ENCODE peak calls at places on chromosome 11, in four cellular contexts. X, H, C and E are unnamed samples.

GRCh38 chr11:111449696-111450479 is 62.3 kb downstream of the BTG4 start:
- DNase-seq in X (peak), H (no peak), C (no peak), E (no peak)

GRCh38 chr11:134393638-134394037 is 18.4 kb downstream of the B3GAT1 start:
- DNase-seq in X (peak), C (peak), H (peak), E (peak)

GRCh38 chr11:18974192-18974591 is 35.0 kb upstream of the MRGPRX1 start:
- DNase-seq in H (no peak), C (no peak), X (no peak), E (no peak)

GRCh38 chr11:33721291-33721840 is 14.9 kb downstream of the CD59 start:
- DNase-seq in X (no peak), C (no peak), H (no peak), E (no peak)

GRCh38 chr11:131064373-131064991 is 148.2 kb upstream of the SNX19 start:
- DNase-seq in C (peak), X (peak), H (peak), E (peak)

GRCh38 chr11:1555713-1556153 is 16.3 kb downstream of the DUSP8 start:
- DNase-seq in H (no peak), C (no peak), X (no peak), E (no peak)

GRCh38 chr11:31254411-31254810 is 115.1 kb downstream of the DCDC1 start:
- DNase-seq in X (no peak), C (no peak), H (no peak), E (no peak)

GRCh38 chr11:19793356-19793755 is 80.7 kb downstream of the NAV2 start:
- DNase-seq in X (no peak), H (no peak), C (no peak), E (no peak)

GRCh38 chr11:101576536-101576935 is 7.3 kb downstream of the TRPC6 start:
- DNase-seq in C (no peak), H (no peak), X (no peak), E (no peak)

GRCh38 chr11:63609536-63609935 is 4.7 kb downstream of the PLAAT3 start:
- DNase-seq in C (no peak), H (no peak), X (peak), E (no peak)

GRCh38 chr11:5736396-5736795 is at the start of gene OR56B1:
- DNase-seq in C (no peak), X (no peak), H (no peak), E (no peak)

GRCh38 chr11:45818961-45819605 is 14.1 kb downstream of the SLC35C1 start:
- DNase-seq in H (no peak), X (no peak), C (no peak), E (no peak)

GRCh38 chr11:45817191-45817590 is 12.2 kb downstream of the SLC35C1 start:
- DNase-seq in H (no peak), X (no peak), C (no peak), E (no peak)

GRCh38 chr11:45820211-45820857 is 15.4 kb downstream of the SLC35C1 start:
- DNase-seq in H (no peak), C (no peak), X (no peak), E (no peak)

GRCh38 chr11:45815747-45816146 is 10.8 kb downstream of the SLC35C1 start:
- DNase-seq in C (no peak), H (peak), X (peak), E (no peak)

GRCh38 chr11:45816614-45817013 is 11.7 kb downstream of the SLC35C1 start:
- DNase-seq in C (no peak), X (no peak), H (no peak), E (no peak)
- TF ChIP-seq ELF1 in C (no peak), X (no peak), H (no peak), E (no peak)

GRCh38 chr11:119101367-119101758 is 290 bp downstream of the DPAGT1 start:
- DNase-seq in C (peak), X (peak), H (peak), E (no peak)
- TF ChIP-seq ELF1 in C (no peak), X (no peak), H (no peak), E (no peak)

DNA sequence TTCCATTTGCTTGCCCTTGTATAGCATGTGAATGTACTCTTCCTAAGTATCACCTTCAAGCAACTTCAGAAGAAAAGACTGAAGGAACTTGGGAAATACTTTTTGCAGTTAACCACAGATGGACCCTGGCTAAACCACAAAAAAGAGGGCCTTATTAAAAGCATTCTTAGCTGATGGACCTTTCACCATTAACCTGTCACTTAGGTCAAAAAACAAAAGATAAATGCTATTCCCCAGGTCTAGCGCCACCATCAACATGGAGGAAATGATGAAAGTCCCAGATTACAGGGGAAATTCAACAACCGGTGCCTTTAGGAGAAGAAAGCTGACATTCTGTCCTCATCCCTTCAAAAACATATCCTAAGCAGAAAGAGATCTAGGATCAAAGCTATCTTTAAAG is 29.5 kb downstream of the STK33 start:
- DNase-seq in C (no peak), H (no peak), X (no peak), E (no peak)
- TF ChIP-seq ELF1 in C (no peak), H (no peak), X (no peak), E (no peak)

GRCh38 chr11:45661417-45662055 is 3.9 kb downstream of the CHST1 start:
- DNase-seq in C (no peak), X (no peak), H (no peak), E (no peak)

GRCh38 chr11:45660717-45661416 is 4.6 kb downstream of the CHST1 start:
- DNase-seq in C (no peak), X (no peak), H (no peak), E (no peak)

GRCh38 chr11:45658292-45658991 is 7.0 kb downstream of the CHST1 start:
- DNase-seq in X (no peak), C (peak), H (peak), E (no peak)

GRCh38 chr11:45659031-45659817 is 6.2 kb downstream of the CHST1 start:
- DNase-seq in X (no peak), H (no peak), C (no peak), E (no peak)

DNA sequence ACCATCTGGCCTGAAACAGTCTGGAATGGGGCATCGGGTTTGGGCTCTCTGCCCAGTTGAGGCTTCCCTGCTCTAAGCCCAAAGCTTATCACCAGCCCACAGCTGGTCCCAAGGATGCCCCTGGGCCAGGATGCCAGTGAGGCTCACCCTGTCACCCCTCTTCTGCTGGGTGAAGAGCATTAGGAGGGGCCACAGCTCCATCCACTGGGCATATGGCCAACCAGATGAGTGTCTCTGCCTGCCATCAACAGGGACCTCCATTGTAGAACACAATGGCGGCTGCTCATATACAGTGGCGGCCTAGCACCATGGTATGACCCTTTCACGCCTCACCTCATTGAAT is 5.6 kb downstream of the CHST1 start:
- DNase-seq in C (no peak), H (no peak), X (peak), E (no peak)
- TF ChIP-seq ELF1 in C (no peak), H (no peak), X (no peak), E (no peak)